ENCODE peak calls at places on chromosomes 5 and 9, in seven cellular contexts. One of them, this sample, is unnamed.

GRCh38 chr9:36320457-36320856 is 62.2 kb upstream of the GNE start:
- DNase-seq in HCT116: no peak
- DNase-seq in HepG2: no peak
- DNase-seq in GM12878: no peak
- DNase-seq in H1: no peak
- DNase-seq in SK-N-SH: no peak
- DNase-seq in K562: no peak
- DNase-seq in this sample: no peak

GRCh38 chr9:122036988-122037387 is 56.1 kb downstream of the TTLL11 start:
- DNase-seq in GM12878: no peak
- DNase-seq in HCT116: no peak
- DNase-seq in SK-N-SH: no peak
- DNase-seq in H1: no peak
- DNase-seq in HepG2: no peak
- DNase-seq in K562: no peak
- DNase-seq in this sample: no peak

GRCh38 chr5:180135128-180135955 is 63.8 kb upstream of the RNF130 start:
- DNase-seq in SK-N-SH: no peak
- DNase-seq in HepG2: no peak
- DNase-seq in H1: peak; percentile 33
- DNase-seq in K562: no peak
- DNase-seq in GM12878: no peak
- DNase-seq in HCT116: peak; percentile 48
- DNase-seq in this sample: peak; percentile 56

GRCh38 chr5:173547579-173547978 is 68.9 kb downstream of the BOD1 start:
- DNase-seq in HepG2: no peak
- DNase-seq in K562: no peak
- DNase-seq in SK-N-SH: no peak
- DNase-seq in GM12878: peak; percentile 48
- DNase-seq in H1: no peak
- DNase-seq in HCT116: no peak
- DNase-seq in this sample: peak; percentile 42

GRCh38 chr9:126375386-126375785 is 48.8 kb downstream of the MVB12B start:
- DNase-seq in H1: no peak
- DNase-seq in HepG2: peak; percentile 20
- DNase-seq in HCT116: no peak
- DNase-seq in SK-N-SH: peak; percentile 49
- DNase-seq in K562: no peak
- DNase-seq in GM12878: no peak
- DNase-seq in this sample: no peak

GRCh38 chr9:34332370-34332964 is 3.1 kb downstream of the NUDT2 start:
- DNase-seq in GM12878: peak; percentile 12
- DNase-seq in K562: peak; percentile 14
- DNase-seq in SK-N-SH: peak; percentile 46
- DNase-seq in HepG2: peak; percentile 60
- DNase-seq in H1: no peak
- DNase-seq in HCT116: peak; percentile 28
- DNase-seq in this sample: peak; percentile 70

GRCh38 chr9:2134391-2134790 is 119.2 kb downstream of the SMARCA2 start:
- DNase-seq in HCT116: no peak
- DNase-seq in K562: no peak
- DNase-seq in H1: no peak
- DNase-seq in SK-N-SH: no peak
- DNase-seq in HepG2: no peak
- DNase-seq in GM12878: no peak
- DNase-seq in this sample: no peak

GRCh38 chr5:77356740-77357139 is 135.4 kb downstream of the WDR41 start:
- DNase-seq in K562: no peak
- DNase-seq in HepG2: no peak
- DNase-seq in SK-N-SH: no peak
- DNase-seq in HCT116: no peak
- DNase-seq in GM12878: peak; percentile 84
- DNase-seq in H1: no peak
- DNase-seq in this sample: no peak

GRCh38 chr5:30994170-30994569 is 199.3 kb upstream of the CDH6 start:
- DNase-seq in GM12878: no peak
- DNase-seq in H1: no peak
- DNase-seq in HepG2: no peak
- DNase-seq in K562: no peak
- DNase-seq in SK-N-SH: no peak
- DNase-seq in HCT116: no peak
- DNase-seq in this sample: no peak

GRCh38 chr9:70962761-70963445 is 158.5 kb downstream of the TRPM3 start:
- DNase-seq in GM12878: no peak
- DNase-seq in H1: no peak
- DNase-seq in SK-N-SH: no peak
- DNase-seq in HCT116: no peak
- DNase-seq in HepG2: no peak
- DNase-seq in K562: no peak
- DNase-seq in this sample: no peak

GRCh38 chr9:94084314-94084713 is at the start of gene PTPDC1:
- DNase-seq in HCT116: peak; percentile 77
- DNase-seq in H1: peak; percentile 77
- DNase-seq in GM12878: no peak
- DNase-seq in HepG2: peak; percentile 35
- DNase-seq in K562: peak; percentile 60
- DNase-seq in SK-N-SH: peak; percentile 65
- DNase-seq in this sample: peak; percentile 10

GRCh38 chr5:116320486-116320885 is 235.7 kb downstream of the COMMD10 start:
- DNase-seq in HepG2: no peak
- DNase-seq in SK-N-SH: no peak
- DNase-seq in GM12878: no peak
- DNase-seq in H1: no peak
- DNase-seq in K562: no peak
- DNase-seq in HCT116: no peak
- DNase-seq in this sample: no peak

GRCh38 chr5:133686566-133686965 is 74.2 kb upstream of the FSTL4 start:
- DNase-seq in SK-N-SH: no peak
- DNase-seq in GM12878: no peak
- DNase-seq in HepG2: no peak
- DNase-seq in H1: no peak
- DNase-seq in HCT116: no peak
- DNase-seq in K562: no peak
- DNase-seq in this sample: no peak

GRCh38 chr9:121279841-121280388 is 12.0 kb downstream of the GSN start:
- DNase-seq in HCT116: no peak
- DNase-seq in SK-N-SH: no peak
- DNase-seq in K562: no peak
- DNase-seq in HepG2: no peak
- DNase-seq in GM12878: no peak
- DNase-seq in H1: no peak
- DNase-seq in this sample: no peak

GRCh38 chr5:143495124-143495523 is 91.6 kb upstream of the NR3C1 start:
- DNase-seq in SK-N-SH: no peak
- DNase-seq in HCT116: no peak
- DNase-seq in HepG2: peak; percentile 56
- DNase-seq in K562: no peak
- DNase-seq in H1: no peak
- DNase-seq in GM12878: no peak
- DNase-seq in this sample: peak; percentile 25

GRCh38 chr9:136117291-136118060 is 1.2 kb downstream of the TMEM250 start:
- DNase-seq in GM12878: no peak
- DNase-seq in K562: peak; percentile 56
- DNase-seq in H1: no peak
- DNase-seq in HepG2: peak; percentile 61
- DNase-seq in SK-N-SH: peak; percentile 59
- DNase-seq in HCT116: no peak
- DNase-seq in this sample: no peak

GRCh38 chr9:125889122-125889523 is 141.9 kb downstream of the PBX3 start:
- DNase-seq in SK-N-SH: peak; percentile 50
- DNase-seq in HepG2: no peak
- DNase-seq in H1: no peak
- DNase-seq in GM12878: no peak
- DNase-seq in HCT116: no peak
- DNase-seq in K562: no peak
- DNase-seq in this sample: no peak

GRCh38 chr5:129820-130219 is 37.9 kb downstream of the PLEKHG4B start:
- DNase-seq in K562: no peak
- DNase-seq in H1: no peak
- DNase-seq in GM12878: no peak
- DNase-seq in HCT116: no peak
- DNase-seq in HepG2: no peak
- DNase-seq in SK-N-SH: no peak
- DNase-seq in this sample: no peak

GRCh38 chr5:102759289-102759688 is 4.2 kb downstream of the PAM start:
- DNase-seq in K562: no peak
- DNase-seq in GM12878: no peak
- DNase-seq in HepG2: no peak
- DNase-seq in HCT116: no peak
- DNase-seq in SK-N-SH: no peak
- DNase-seq in H1: no peak
- DNase-seq in this sample: no peak

GRCh38 chr9:90901933-90902332 is 100.3 kb downstream of the SYK start:
- DNase-seq in SK-N-SH: no peak
- DNase-seq in HCT116: no peak
- DNase-seq in H1: no peak
- DNase-seq in K562: no peak
- DNase-seq in HepG2: no peak
- DNase-seq in GM12878: no peak
- DNase-seq in this sample: no peak

GRCh38 chr9:77170991-77171699 is 6.2 kb upstream of the VPS13A start:
- DNase-seq in SK-N-SH: no peak
- DNase-seq in GM12878: no peak
- DNase-seq in K562: no peak
- DNase-seq in HCT116: no peak
- DNase-seq in H1: no peak
- DNase-seq in HepG2: peak; percentile 99
- DNase-seq in this sample: no peak

GRCh38 chr5:137778772-137779564 is 24.8 kb upstream of the HNRNPA0 start:
- DNase-seq in GM12878: no peak
- DNase-seq in SK-N-SH: peak; percentile 35
- DNase-seq in H1: no peak
- DNase-seq in HepG2: peak; percentile 27
- DNase-seq in K562: peak; percentile 29
- DNase-seq in HCT116: peak; percentile 44
- DNase-seq in this sample: peak; percentile 69

GRCh38 chr9:113350937-113351336 is 1.6 kb downstream of the BSPRY start:
- DNase-seq in GM12878: peak; percentile 35
- DNase-seq in H1: no peak
- DNase-seq in SK-N-SH: no peak
- DNase-seq in K562: no peak
- DNase-seq in HCT116: no peak
- DNase-seq in HepG2: no peak
- DNase-seq in this sample: no peak

GRCh38 chr9:69454327-69454726 is 129.3 kb downstream of the ENTREP1 start:
- DNase-seq in GM12878: no peak
- DNase-seq in SK-N-SH: no peak
- DNase-seq in HepG2: no peak
- DNase-seq in H1: no peak
- DNase-seq in K562: no peak
- DNase-seq in HCT116: no peak
- DNase-seq in this sample: no peak

GRCh38 chr9:118104385-118104784 is 400.2 kb downstream of the TLR4 start:
- DNase-seq in K562: no peak
- DNase-seq in GM12878: no peak
- DNase-seq in HCT116: no peak
- DNase-seq in HepG2: no peak
- DNase-seq in SK-N-SH: no peak
- DNase-seq in H1: no peak
- DNase-seq in this sample: no peak

GRCh38 chr5:172140120-172140519 is 47.9 kb downstream of the STK10 start:
- DNase-seq in HepG2: no peak
- DNase-seq in HCT116: no peak
- DNase-seq in K562: no peak
- DNase-seq in GM12878: no peak
- DNase-seq in H1: no peak
- DNase-seq in SK-N-SH: no peak
- DNase-seq in this sample: no peak

DNA sequence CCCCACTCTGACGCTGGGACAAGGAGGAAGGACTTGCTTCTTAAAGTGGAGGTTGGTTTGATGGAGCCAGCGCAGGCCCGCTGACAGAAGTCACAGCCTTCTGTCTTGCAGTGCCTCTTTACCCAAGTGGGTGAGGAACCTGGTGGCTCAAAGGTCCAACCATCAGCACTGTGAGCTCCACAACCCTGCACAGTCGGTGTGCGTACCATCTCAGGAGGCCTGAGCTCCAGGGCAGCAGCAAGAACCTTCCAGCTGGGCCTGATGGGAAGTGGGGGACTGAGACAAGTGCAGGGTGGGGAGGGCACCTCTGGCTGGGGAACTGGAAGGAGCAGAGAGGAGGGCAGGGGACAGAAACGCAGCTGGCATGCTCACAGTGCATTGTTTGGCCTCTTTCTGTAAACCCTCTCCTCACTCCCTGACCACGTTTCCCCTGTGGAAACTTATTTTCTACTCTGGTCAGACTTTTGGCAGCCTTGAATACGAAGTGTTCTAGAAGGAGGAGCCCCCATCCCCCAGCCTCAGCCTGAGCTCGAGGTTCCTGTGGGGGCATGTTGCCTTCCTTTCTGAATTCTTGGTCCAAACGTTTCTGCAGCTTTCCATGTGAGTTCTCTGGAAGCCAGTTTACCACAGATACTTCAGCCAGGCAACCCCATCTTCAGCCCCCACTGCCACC is 178.5 kb upstream of the PITX1 start:
- DNase-seq in SK-N-SH: no peak
- DNase-seq in K562: no peak
- DNase-seq in GM12878: no peak
- DNase-seq in H1: peak; percentile 39
- DNase-seq in HCT116: no peak
- DNase-seq in HepG2: no peak
- DNase-seq in this sample: no peak
- TF ChIP-seq JUND in SK-N-SH: no peak
- TF ChIP-seq JUND in K562: no peak
- TF ChIP-seq JUND in GM12878: no peak
- TF ChIP-seq JUND in H1: no peak
- TF ChIP-seq JUND in HCT116: no peak
- TF ChIP-seq JUND in HepG2: no peak
- TF ChIP-seq JUND in this sample: no peak

GRCh38 chr5:34535944-34536628 is 120.0 kb upstream of the RAI14 start:
- DNase-seq in GM12878: no peak
- DNase-seq in H1: no peak
- DNase-seq in HCT116: no peak
- DNase-seq in HepG2: no peak
- DNase-seq in K562: no peak
- DNase-seq in SK-N-SH: no peak
- DNase-seq in this sample: no peak
- TF ChIP-seq JUND in GM12878: no peak
- TF ChIP-seq JUND in H1: no peak
- TF ChIP-seq JUND in HCT116: no peak
- TF ChIP-seq JUND in HepG2: no peak
- TF ChIP-seq JUND in K562: no peak
- TF ChIP-seq JUND in SK-N-SH: no peak
- TF ChIP-seq JUND in this sample: no peak

GRCh38 chr5:151222769-151223446 is 984 bp downstream of the CCDC69 start:
- DNase-seq in K562: peak; percentile 61
- DNase-seq in H1: peak; percentile 60
- DNase-seq in HCT116: no peak
- DNase-seq in GM12878: no peak
- DNase-seq in SK-N-SH: no peak
- DNase-seq in HepG2: no peak
- DNase-seq in this sample: no peak
- TF ChIP-seq JUND in K562: no peak
- TF ChIP-seq JUND in H1: no peak
- TF ChIP-seq JUND in HCT116: no peak
- TF ChIP-seq JUND in GM12878: no peak
- TF ChIP-seq JUND in SK-N-SH: no peak
- TF ChIP-seq JUND in HepG2: no peak
- TF ChIP-seq JUND in this sample: no peak

GRCh38 chr9:137445930-137446431 is 4.8 kb upstream of the ENTPD8 start:
- DNase-seq in SK-N-SH: no peak
- DNase-seq in K562: no peak
- DNase-seq in HepG2: no peak
- DNase-seq in HCT116: no peak
- DNase-seq in H1: no peak
- DNase-seq in GM12878: no peak
- DNase-seq in this sample: no peak
- TF ChIP-seq JUND in SK-N-SH: no peak
- TF ChIP-seq JUND in K562: no peak
- TF ChIP-seq JUND in HepG2: no peak
- TF ChIP-seq JUND in HCT116: no peak
- TF ChIP-seq JUND in H1: no peak
- TF ChIP-seq JUND in GM12878: no peak
- TF ChIP-seq JUND in this sample: no peak